ENCODE peak calls at places on chromosomes 13 and 19, in four cellular contexts. J is NCI-H460; N is stimulated activated effector memory CD8-positive, alpha-beta T cell treated with anti-CD3 and anti-CD28 coated beads, Interleukin-12 subunit alpha, Interleukin-12 subunit beta, amount 100 ng/mL, for 72 hours; R is foreskin fibroblast. W is an unnamed sample.
A peak's percentile ranks its signal among the peaks of the same experiment; 100 is the strongest.

GRCh38 chr19:3983542-3983914 is 1.7 kb downstream of the EEF2 start:
- DNase-seq in J (no peak), N (no peak), R (no peak), W (no peak)

GRCh38 chr13:110367620-110368019 is 60.5 kb downstream of the COL4A2 start:
- DNase-seq in J (no peak), N (no peak), R (no peak), W (no peak)

GRCh38 chr19:37007587-37008220 is 70.5 kb upstream of the ZNF420 start:
- DNase-seq in J (no peak), N (peak; percentile 11), R (peak; percentile 2), W (peak; percentile 5)

GRCh38 chr13:36086117-36086516 is 45.1 kb downstream of the DCLK1 start:
- DNase-seq in J (no peak), N (no peak), R (no peak), W (no peak)

GRCh38 chr19:3565177-3565576 is 7.6 kb upstream of the HMG20B start:
- DNase-seq in J (peak; percentile 68), N (no peak), R (no peak), W (no peak)

GRCh38 chr19:4402171-4403004 is at the start of gene CHAF1A:
- DNase-seq in J (peak; percentile 99), N (peak; percentile 99), R (peak; percentile 100), W (peak; percentile 100)

GRCh38 chr19:1837625-1838105 is 10.6 kb downstream of the REXO1 start:
- DNase-seq in J (no peak), N (peak; percentile 73), R (no peak), W (no peak)

GRCh38 chr19:14048439-14049153 is 13.3 kb downstream of the PALM3 start:
- DNase-seq in J (peak; percentile 17), N (peak; percentile 74), R (no peak), W (no peak)

GRCh38 chr19:2027361-2027760 is 11.8 kb upstream of the BTBD2 start:
- DNase-seq in J (no peak), N (no peak), R (peak; percentile 75), W (peak; percentile 84)

GRCh38 chr13:110925023-110925608 is 10.2 kb upstream of the ANKRD10 start:
- DNase-seq in J (no peak), N (no peak), R (no peak), W (no peak)

GRCh38 chr13:110206170-110206569 is 100.8 kb downstream of the COL4A1 start:
- DNase-seq in J (no peak), N (no peak), R (no peak), W (no peak)

GRCh38 chr19:44722131-44723121 is 23.5 kb downstream of the CEACAM16 start:
- DNase-seq in J (no peak), N (no peak), R (no peak), W (no peak)

GRCh38 chr13:54092686-54093085 is 1064.1 kb downstream of the OLFM4 start:
- DNase-seq in J (no peak), N (no peak), R (no peak), W (no peak)